ENCODE peak calls at places on chromosomes 16 and 17, in nine cellular contexts. U is AG10803; H is amygdala; W is caudate nucleus; Q is hepatocyte; I is stimulated activated naive CD8-positive, alpha-beta T cell treated with anti-CD3 and anti-CD28 coated beads, Interleukin-15, amount 100 ng/mL, for 72 hours; M is posterior cingulate gyrus; F is stimulated activated CD4-positive, alpha-beta T cell treated with anti-CD3 and anti-CD28 coated beads, Interleukin-12 subunit alpha, Interleukin-12 subunit beta, amount 100 ng/mL, for 24 hours; L is activated gamma-delta T cell treated with anti-CD3 and anti-CD28 coated beads, Interleukin-2, amount 50 U/mL, for 16 hours. D is an unnamed sample.

GRCh38 chr17:19724501-19725420 is 8.4 kb upstream of the SLC47A2 start:
- DNase-seq in U (peak), W (no peak), L (peak), F (no peak), M (peak), I (peak), Q (no peak), H (peak), D (peak)

GRCh38 chr17:68198931-68199836 is 48.7 kb upstream of the AMZ2 start:
- DNase-seq in L (no peak), W (no peak), I (peak), Q (peak), M (no peak), U (no peak), H (no peak), F (no peak), D (no peak)

GRCh38 chr17:49193513-49194296 is 16.7 kb downstream of the GNGT2 start:
- DNase-seq in M (peak), W (peak), I (no peak), L (no peak), F (no peak), H (peak), U (peak), Q (peak), D (peak)

GRCh38 chr17:57121308-57122042 is 36.4 kb downstream of the AKAP1 start:
- DNase-seq in F (no peak), W (no peak), H (peak), U (peak), M (peak), L (no peak), Q (peak), I (no peak), D (peak)

GRCh38 chr16:35339337-35339736 is 1879.9 kb downstream of the TP53TG3F start:
- DNase-seq in W (no peak), H (no peak), Q (no peak), F (no peak), U (no peak), L (no peak), I (no peak), M (no peak), D (no peak)

GRCh38 chr16:51034481-51035109 is 116.5 kb downstream of the SALL1 start:
- DNase-seq in L (no peak), F (no peak), M (peak), U (no peak), I (no peak), H (peak), Q (no peak), W (peak), D (no peak)

GRCh38 chr17:65064452-65065019 is 8.0 kb upstream of the GNA13 start:
- DNase-seq in L (no peak), Q (peak), M (no peak), I (no peak), F (no peak), W (no peak), U (peak), H (no peak), D (peak)

GRCh38 chr17:45098081-45098868 is 34.0 kb downstream of the PLCD3 start:
- DNase-seq in F (no peak), M (no peak), U (no peak), I (no peak), W (peak), H (no peak), L (no peak), Q (peak), D (no peak)

GRCh38 chr17:30290077-30290476 is 1.7 kb downstream of the BLMH start:
- DNase-seq in H (no peak), W (no peak), M (no peak), L (no peak), U (no peak), F (no peak), I (no peak), Q (no peak), D (no peak)

GRCh38 chr17:67469208-67469980 is 92.3 kb downstream of the PITPNC1 start:
- DNase-seq in H (no peak), U (no peak), F (no peak), L (no peak), M (no peak), I (peak), W (peak), Q (peak), D (no peak)

GRCh38 chr16:86256995-86257394 is 253.3 kb upstream of the FOXF1 start:
- DNase-seq in Q (no peak), L (no peak), F (no peak), H (no peak), M (no peak), I (no peak), W (no peak), U (no peak), D (no peak)

GRCh38 chr17:81234940-81235821 is 3.7 kb downstream of the TEPSIN start:
- DNase-seq in W (no peak), I (no peak), F (no peak), M (no peak), H (no peak), U (no peak), L (no peak), Q (no peak), D (no peak)

GRCh38 chr16:49855822-49856740 is at the start of gene ZNF423:
- DNase-seq in F (no peak), W (no peak), I (no peak), U (no peak), Q (peak), M (peak), H (no peak), L (no peak), D (no peak)

GRCh38 chr17:63772801-63773271 is 561 bp downstream of the CCDC47 start:
- DNase-seq in I (no peak), Q (no peak), L (no peak), F (no peak), M (no peak), U (peak), W (no peak), H (no peak), D (no peak)

GRCh38 chr17:62017496-62017895 is 47.6 kb downstream of the MED13 start:
- DNase-seq in M (no peak), W (no peak), Q (no peak), I (no peak), L (no peak), H (no peak), F (no peak), U (peak), D (no peak)

GRCh38 chr17:16282522-16282921 is 65.5 kb downstream of the PIGL start:
- DNase-seq in L (no peak), W (no peak), M (no peak), U (peak), H (no peak), F (no peak), Q (no peak), I (no peak), D (peak)

GRCh38 chr16:88014954-88015805 is 63.9 kb downstream of the BANP start:
- DNase-seq in Q (no peak), F (no peak), U (no peak), L (no peak), M (peak), I (no peak), H (no peak), W (no peak), D (no peak)

GRCh38 chr17:77828749-77829539 is 129.6 kb upstream of the TNRC6C start:
- DNase-seq in U (no peak), W (no peak), I (no peak), L (no peak), H (no peak), Q (no peak), F (no peak), M (no peak), D (no peak)

D was measured in RWPE1.